ENCODE peak calls at places on chromosomes 5 and 9, in five cellular contexts. One of them, this sample, is unnamed.

GRCh38 chr5:166713281-166713680 is 1578.2 kb upstream of the WWC1 start:
- DNase-seq in T-cell: no peak
- DNase-seq in caudate nucleus: no peak
- DNase-seq in transverse colon: no peak
- DNase-seq in HTR-8/SVneo: no peak
- DNase-seq in this sample: no peak

GRCh38 chr5:177545487-177546261 is 8.7 kb downstream of the FAM193B start:
- DNase-seq in caudate nucleus: no peak
- DNase-seq in transverse colon: peak
- DNase-seq in HTR-8/SVneo: no peak
- DNase-seq in T-cell: no peak
- DNase-seq in this sample: peak

GRCh38 chr9:104088416-104088815 is 5.7 kb upstream of the SMC2 start:
- DNase-seq in HTR-8/SVneo: no peak
- DNase-seq in T-cell: no peak
- DNase-seq in transverse colon: no peak
- DNase-seq in caudate nucleus: no peak
- DNase-seq in this sample: no peak

GRCh38 chr9:120040896-120041295 is 539.1 kb downstream of the CDK5RAP2 start:
- DNase-seq in caudate nucleus: no peak
- DNase-seq in HTR-8/SVneo: no peak
- DNase-seq in transverse colon: no peak
- DNase-seq in T-cell: no peak
- DNase-seq in this sample: no peak

GRCh38 chr9:76818271-76818670 is 54.0 kb downstream of the PCA3 start:
- DNase-seq in HTR-8/SVneo: peak
- DNase-seq in caudate nucleus: peak
- DNase-seq in T-cell: no peak
- DNase-seq in transverse colon: peak
- DNase-seq in this sample: peak

GRCh38 chr9:127392166-127392565 is 4.8 kb upstream of the SLC2A8 start:
- DNase-seq in HTR-8/SVneo: no peak
- DNase-seq in transverse colon: no peak
- DNase-seq in caudate nucleus: no peak
- DNase-seq in T-cell: no peak
- DNase-seq in this sample: no peak

GRCh38 chr5:81417052-81417451 is 23.1 kb upstream of the ACOT12 start:
- DNase-seq in T-cell: no peak
- DNase-seq in transverse colon: no peak
- DNase-seq in HTR-8/SVneo: no peak
- DNase-seq in caudate nucleus: no peak
- DNase-seq in this sample: no peak

GRCh38 chr5:616342-617039 is 4.4 kb downstream of the CEP72 start:
- DNase-seq in T-cell: no peak
- DNase-seq in HTR-8/SVneo: no peak
- DNase-seq in caudate nucleus: no peak
- DNase-seq in transverse colon: no peak
- DNase-seq in this sample: no peak

GRCh38 chr5:179858241-179858585 is 404 bp downstream of the MRNIP start:
- DNase-seq in caudate nucleus: no peak
- DNase-seq in HTR-8/SVneo: peak
- DNase-seq in T-cell: peak
- DNase-seq in transverse colon: peak
- DNase-seq in this sample: peak

GRCh38 chr5:32687167-32687831 is 23.8 kb upstream of the NPR3 start:
- DNase-seq in T-cell: no peak
- DNase-seq in caudate nucleus: no peak
- DNase-seq in HTR-8/SVneo: no peak
- DNase-seq in transverse colon: no peak
- DNase-seq in this sample: no peak

GRCh38 chr9:96085536-96086143 is 210.1 kb downstream of the ERCC6L2 start:
- DNase-seq in HTR-8/SVneo: no peak
- DNase-seq in transverse colon: no peak
- DNase-seq in T-cell: no peak
- DNase-seq in caudate nucleus: no peak
- DNase-seq in this sample: no peak

GRCh38 chr9:128254855-128255759 is 20.7 kb downstream of the GOLGA2 start:
- DNase-seq in transverse colon: peak
- DNase-seq in caudate nucleus: no peak
- DNase-seq in HTR-8/SVneo: peak
- DNase-seq in T-cell: peak
- DNase-seq in this sample: peak

GRCh38 chr5:61280205-61280604 is 51.9 kb upstream of the ZSWIM6 start:
- DNase-seq in HTR-8/SVneo: no peak
- DNase-seq in caudate nucleus: no peak
- DNase-seq in transverse colon: no peak
- DNase-seq in T-cell: no peak
- DNase-seq in this sample: no peak

GRCh38 chr5:28914302-28914701 is 1875.9 kb upstream of the CDH9 start:
- DNase-seq in transverse colon: no peak
- DNase-seq in HTR-8/SVneo: no peak
- DNase-seq in T-cell: no peak
- DNase-seq in caudate nucleus: no peak
- DNase-seq in this sample: no peak

GRCh38 chr9:23821400-23822181 is 4.4 kb downstream of the ELAVL2 start:
- DNase-seq in transverse colon: peak
- DNase-seq in T-cell: no peak
- DNase-seq in HTR-8/SVneo: no peak
- DNase-seq in caudate nucleus: no peak
- DNase-seq in this sample: peak

GRCh38 chr5:149004559-149004958 is 58.3 kb downstream of the SH3TC2 start:
- DNase-seq in caudate nucleus: no peak
- DNase-seq in transverse colon: no peak
- DNase-seq in HTR-8/SVneo: no peak
- DNase-seq in T-cell: no peak
- DNase-seq in this sample: no peak

This sample was measured in colonic mucosa.